ENCODE peak calls at places on chromosomes 12 and 14, in six cellular contexts. W is H1; R is NAMALWA; A is amniotic epithelial cell; G is activated naive CD8-positive, alpha-beta T cell treated with anti-CD3 and anti-CD28 coated beads for 36 hours; B is activated T-cell treated with anti-CD3 and anti-CD28 coated beads for 24 hours. N is an unnamed sample.

GRCh38 chr12:100427078-100427477 is 46.6 kb upstream of the NR1H4 start:
- DNase-seq in W (no peak), B (no peak), G (no peak), R (no peak), A (peak), N (no peak)

GRCh38 chr12:59843260-59843843 is 247.5 kb downstream of the SLC16A7 start:
- DNase-seq in R (no peak), G (no peak), A (no peak), W (no peak), B (no peak), N (no peak)

GRCh38 chr14:106842687-106843086 is 1316.3 kb downstream of the TMEM121 start:
- DNase-seq in W (no peak), B (no peak), G (no peak), A (no peak), R (no peak), N (no peak)

GRCh38 chr12:124531281-124531745 is 36.1 kb downstream of the NCOR2 start:
- DNase-seq in R (no peak), A (no peak), B (no peak), W (no peak), G (no peak), N (no peak)

GRCh38 chr14:21825147-21825743 is 151.6 kb upstream of the OR4E1 start:
- DNase-seq in A (peak), G (peak), B (peak), R (peak), W (no peak), N (peak)

GRCh38 chr12:113805201-113805600 is 160.9 kb downstream of the RBM19 start:
- DNase-seq in W (no peak), B (no peak), A (no peak), R (no peak), G (no peak), N (no peak)

GRCh38 chr14:64800000-64800399 is 79.7 kb downstream of the SPTB start:
- DNase-seq in B (no peak), A (peak), G (no peak), W (no peak), R (peak), N (peak)

GRCh38 chr14:74324945-74325361 is 22.2 kb upstream of the ABCD4 start:
- DNase-seq in G (no peak), W (no peak), A (peak), B (no peak), R (peak), N (peak)

GRCh38 chr12:47088021-47088944 is 8.5 kb upstream of the AMIGO2 start:
- DNase-seq in R (no peak), B (no peak), G (no peak), A (peak), W (no peak), N (no peak)

GRCh38 chr12:116524964-116525379 is 34.2 kb upstream of the MAP1LC3B2 start:
- DNase-seq in R (no peak), G (no peak), B (no peak), A (no peak), W (no peak), N (peak)

GRCh38 chr12:59742831-59743230 is 147.0 kb downstream of the SLC16A7 start:
- DNase-seq in W (no peak), R (no peak), B (no peak), G (no peak), A (peak), N (no peak)

GRCh38 chr12:68225576-68226476 is at the start of gene IL26:
- DNase-seq in A (no peak), B (no peak), G (no peak), W (no peak), R (no peak), N (no peak)

GRCh38 chr14:69808919-69809808 is 12.1 kb upstream of the SLC10A1 start:
- DNase-seq in A (no peak), R (no peak), G (no peak), W (no peak), B (no peak), N (no peak)

GRCh38 chr12:80269953-80270552 is 170.7 kb downstream of the OTOGL start:
- DNase-seq in R (peak), B (no peak), W (no peak), A (peak), G (no peak), N (peak)

GRCh38 chr12:80413462-80413861 is 30.6 kb upstream of the PTPRQ start:
- DNase-seq in G (no peak), W (no peak), A (no peak), B (no peak), R (peak), N (no peak)

GRCh38 chr14:36455241-36455627 is 64.8 kb downstream of the NKX2-1 start:
- DNase-seq in B (no peak), W (no peak), G (no peak), A (no peak), R (no peak), N (no peak)

GRCh38 chr12:120669055-120669828 is 17.7 kb upstream of the MLEC start:
- DNase-seq in W (no peak), A (peak), G (no peak), B (no peak), R (peak), N (no peak)

GRCh38 chr14:98325761-98326160 is 946.2 kb downstream of the BCL11B start:
- DNase-seq in R (no peak), B (no peak), G (no peak), A (no peak), W (no peak), N (no peak)

GRCh38 chr14:100473249-100473648 is 114.0 kb downstream of the BEGAIN start:
- DNase-seq in A (no peak), R (no peak), W (no peak), B (no peak), G (no peak), N (no peak)

GRCh38 chr14:90624228-90624627 is 192.0 kb downstream of the TTC7B start:
- DNase-seq in W (no peak), B (no peak), R (no peak), G (no peak), A (peak), N (peak)

GRCh38 chr12:79451988-79452387 is 238.8 kb downstream of the PAWR start:
- DNase-seq in G (no peak), A (peak), B (no peak), R (no peak), W (no peak), N (no peak)

N was measured in NB4.